ENCODE peak calls at places on chromosomes 13 and 19, in eight cellular contexts. N is PC-3; K is NCI-H460; A is stimulated activated CD4-positive, alpha-beta T cell treated with anti-CD3 and anti-CD28 coated beads, Interleukin-4, amount 100 ng/mL, for 24 hours; C is MG63; I is C1 segment of cervical spinal cord; B is CD8-positive, alpha-beta T cell; U is HuH-7.5. T is an unnamed sample.

GRCh38 chr19:5714819-5715218 is 5.1 kb downstream of the LONP1 start:
- DNase-seq in C (no peak), N (no peak), I (no peak), B (no peak), U (no peak), A (no peak), K (no peak), T (no peak)

GRCh38 chr19:35262101-35262761 is 6.5 kb upstream of the USF2 start:
- DNase-seq in I (no peak), A (no peak), B (no peak), U (no peak), K (no peak), N (no peak), C (peak), T (peak)

GRCh38 chr19:18659281-18660050 is 22.6 kb downstream of the KLHL26 start:
- DNase-seq in A (no peak), I (no peak), K (no peak), C (no peak), N (no peak), B (no peak), U (no peak), T (peak)

GRCh38 chr13:32257649-32258048 is 57.5 kb downstream of the ZAR1L start:
- DNase-seq in B (no peak), C (no peak), A (no peak), U (no peak), K (no peak), I (no peak), N (no peak), T (no peak)

GRCh38 chr13:32455594-32455903 is 27.6 kb upstream of the N4BP2L1 start:
- DNase-seq in A (no peak), N (no peak), B (no peak), C (no peak), U (no peak), K (no peak), I (no peak), T (no peak)

GRCh38 chr19:39131255-39131755 is 5.7 kb downstream of the PAK4 start:
- DNase-seq in C (no peak), A (no peak), B (no peak), U (no peak), I (no peak), K (no peak), N (no peak), T (no peak)

GRCh38 chr19:19226204-19226603 is 14.4 kb downstream of the NCAN start:
- DNase-seq in N (no peak), K (no peak), A (no peak), B (no peak), I (no peak), C (no peak), U (no peak), T (no peak)

GRCh38 chr19:33394006-33394722 is 20.7 kb downstream of the CEBPG start:
- DNase-seq in N (peak), U (no peak), B (no peak), A (no peak), I (no peak), C (peak), K (no peak), T (peak)

GRCh38 chr19:50384685-50385535 is 763 bp downstream of the POLD1 start:
- DNase-seq in B (no peak), K (no peak), A (no peak), I (no peak), C (peak), N (peak), U (no peak), T (no peak)

GRCh38 chr13:111948281-111948680 is 118.7 kb upstream of the SOX1 start:
- DNase-seq in A (no peak), U (no peak), N (no peak), K (no peak), C (no peak), B (no peak), I (no peak), T (no peak)

GRCh38 chr13:93345642-93346220 is 119.1 kb downstream of the GPC6 start:
- DNase-seq in I (no peak), B (no peak), N (no peak), U (no peak), A (no peak), C (no peak), K (no peak), T (no peak)

GRCh38 chr13:113042456-113042855 is 63.1 kb upstream of the F7 start:
- DNase-seq in B (no peak), I (no peak), K (no peak), N (no peak), U (no peak), C (no peak), A (no peak), T (no peak)

GRCh38 chr13:74246398-74246975 is 112.3 kb upstream of the KLF12 start:
- DNase-seq in I (no peak), N (no peak), K (no peak), A (peak), U (no peak), C (no peak), B (no peak), T (no peak)

GRCh38 chr19:3849092-3849491 is 19.7 kb downstream of the ZFR2 start:
- DNase-seq in A (peak), K (no peak), N (peak), I (no peak), C (peak), U (peak), B (peak), T (no peak)

GRCh38 chr19:16938211-16938610 is 49.4 kb downstream of the F2RL3 start:
- DNase-seq in A (no peak), U (no peak), N (no peak), C (no peak), I (no peak), B (no peak), K (no peak), T (peak)

GRCh38 chr13:80469105-80469840 is 128.3 kb upstream of the SPRY2 start:
- DNase-seq in I (no peak), A (no peak), C (no peak), U (no peak), K (no peak), B (no peak), N (no peak), T (no peak)

GRCh38 chr19:47417107-47417745 is 2.1 kb downstream of the MEIS3 start:
- DNase-seq in C (no peak), K (no peak), B (no peak), N (no peak), I (no peak), A (no peak), U (no peak), T (no peak)

GRCh38 chr19:17963936-17964691 is 2.8 kb upstream of the KCNN1 start:
- DNase-seq in N (no peak), A (no peak), C (no peak), K (no peak), I (no peak), U (no peak), B (no peak), T (no peak)

GRCh38 chr19:17778621-17779280 is 16.2 kb upstream of the B3GNT3 start:
- DNase-seq in I (no peak), A (no peak), C (no peak), N (peak), B (no peak), K (no peak), U (no peak), T (no peak)

GRCh38 chr19:17327654-17328516 is 6.8 kb downstream of the ANO8 start:
- DNase-seq in N (no peak), A (peak), K (peak), U (no peak), C (no peak), I (no peak), B (peak), T (no peak)

GRCh38 chr19:42313096-42313839 is at the start of gene TMEM145:
- DNase-seq in N (no peak), U (peak), C (peak), I (no peak), A (peak), K (no peak), B (no peak), T (no peak)

GRCh38 chr13:34128661-34129060 is 310.7 kb downstream of the RFC3 start:
- DNase-seq in B (no peak), I (no peak), N (peak), A (no peak), C (no peak), U (no peak), K (no peak), T (no peak)

GRCh38 chr13:77919351-77920294 is 992 bp upstream of the EDNRB start:
- DNase-seq in A (no peak), N (no peak), I (no peak), U (peak), K (no peak), B (no peak), C (peak), T (no peak)

GRCh38 chr19:55346725-55347441 is 7.2 kb downstream of the KMT5C start:
- DNase-seq in K (no peak), I (no peak), C (no peak), N (no peak), B (no peak), A (no peak), U (no peak), T (no peak)

GRCh38 chr19:35240322-35240721 is 8.5 kb upstream of the LSR start:
- DNase-seq in K (no peak), A (no peak), N (no peak), C (no peak), I (no peak), B (peak), U (no peak), T (no peak)

GRCh38 chr19:38849746-38850230 is at the start of gene HNRNPL:
- DNase-seq in K (no peak), U (peak), N (no peak), A (no peak), C (no peak), I (peak), B (peak), T (no peak)

GRCh38 chr19:41398042-41398403 is 405 bp downstream of the BCKDHA start:
- DNase-seq in A (no peak), I (no peak), U (no peak), N (no peak), K (no peak), C (no peak), B (no peak), T (no peak)

GRCh38 chr19:37932985-37933953 is 26.3 kb downstream of the SIPA1L3 start:
- DNase-seq in A (no peak), N (peak), U (no peak), K (no peak), C (peak), B (no peak), I (no peak), T (no peak)